ENCODE peak calls at places on chromosomes 3 and 15, in eight cellular contexts. N is GM06990; G is CD8-positive, alpha-beta T cell; A is pancreas; Y is left lung; V is heart left ventricle; R is lower leg skin; E is mammary epithelial cell. S is an unnamed sample.

GRCh38 chr3:17749281-17749680 is 6.8 kb upstream of the TBC1D5 start:
- DNase-seq in A (no peak), N (no peak), Y (no peak), G (no peak), R (no peak), V (no peak), E (no peak), S (no peak)

GRCh38 chr15:91072162-91072561 is 27.9 kb upstream of the SV2B start:
- DNase-seq in N (no peak), E (no peak), Y (no peak), R (no peak), A (no peak), V (no peak), G (no peak), S (no peak)

GRCh38 chr3:141553055-141553454 is 66.2 kb downstream of the RASA2 start:
- DNase-seq in Y (no peak), G (no peak), A (no peak), E (no peak), V (no peak), R (no peak), N (no peak), S (no peak)

GRCh38 chr15:75208501-75209288 is 7.0 kb downstream of the C15orf39 start:
- DNase-seq in Y (no peak), N (no peak), A (no peak), E (no peak), V (peak; percentile 46), R (no peak), G (no peak), S (no peak)

GRCh38 chr3:167246252-167246651 is 133.8 kb downstream of the ZBBX start:
- DNase-seq in E (no peak), G (no peak), N (no peak), Y (no peak), V (no peak), A (no peak), R (no peak), S (no peak)

GRCh38 chr3:139689122-139689521 is 11.3 kb upstream of the NMNAT3 start:
- DNase-seq in G (no peak), V (no peak), E (no peak), Y (no peak), A (no peak), R (no peak), N (no peak), S (no peak)

GRCh38 chr15:52529289-52529929 is 729 bp upstream of the MYO5A start:
- DNase-seq in G (peak; percentile 24), N (no peak), E (no peak), A (no peak), Y (no peak), R (no peak), V (no peak), S (no peak)

GRCh38 chr3:23865595-23866396 is 51.0 kb downstream of the NKIRAS1 start:
- DNase-seq in R (no peak), E (no peak), G (no peak), N (peak; percentile 41), A (no peak), Y (no peak), V (peak; percentile 47), S (peak; percentile 33)

GRCh38 chr3:31695280-31696008 is 162.7 kb downstream of the STT3B start:
- DNase-seq in E (no peak), G (no peak), N (no peak), Y (no peak), V (no peak), R (no peak), A (no peak), S (no peak)

GRCh38 chr3:111070772-111071256 is 802 bp upstream of the NECTIN3 start:
- DNase-seq in G (peak; percentile 20), R (peak; percentile 58), E (no peak), N (peak; percentile 5), A (no peak), V (peak; percentile 26), Y (no peak), S (no peak)

GRCh38 chr15:88376574-88377174 is 90.5 kb downstream of the MRPL46 start:
- DNase-seq in E (peak; percentile 20), N (no peak), Y (no peak), V (no peak), R (no peak), A (no peak), G (no peak), S (no peak)

GRCh38 chr15:70802629-70803028 is 39.3 kb upstream of the UACA start:
- DNase-seq in V (peak; percentile 45), E (peak; percentile 56), N (no peak), A (no peak), G (no peak), Y (no peak), R (no peak), S (no peak)

DNA sequence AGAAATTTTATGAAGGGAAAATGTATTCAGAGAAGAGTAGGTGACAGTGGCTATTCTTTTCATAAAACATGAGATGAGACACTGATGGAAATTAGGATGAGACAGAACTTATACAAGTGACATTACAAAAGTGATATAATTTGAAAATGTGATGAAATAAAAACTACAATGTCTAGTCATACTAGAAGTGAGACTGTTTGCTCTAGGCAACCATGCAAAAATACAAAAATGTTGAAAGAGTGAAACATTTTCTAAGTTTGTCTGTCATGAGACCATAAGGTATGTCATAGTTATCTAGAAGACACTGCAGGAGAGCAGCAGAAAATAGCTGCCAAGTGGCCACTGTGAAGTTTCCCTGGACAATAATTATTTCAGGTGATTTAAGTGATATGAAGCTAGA is 459.5 kb downstream of the DIPK2A start:
- DNase-seq in V (no peak), Y (no peak), G (no peak), R (no peak), A (no peak), E (no peak), N (no peak), S (no peak)
- H3K4me3 ChIP-seq in V (no peak overlapping the region), Y (no peak overlapping the region), G (no peak overlapping the region), R (no peak overlapping the region), A (no peak overlapping the region), E (no peak overlapping the region), N (no peak overlapping the region), S (no peak overlapping the region)

GRCh38 chr15:64749167-64749566 is 26.2 kb downstream of the RBPMS2 start:
- DNase-seq in Y (no peak), N (no peak), V (no peak), E (peak; percentile 48), R (no peak), G (no peak), A (no peak), S (peak; percentile 70)
- H3K4me3 ChIP-seq in Y (no peak overlapping the region), N (no peak overlapping the region), V (peak overlapping the region; percentile 36), E (no peak overlapping the region), R (no peak overlapping the region), G (no peak overlapping the region), A (no peak overlapping the region), S (no peak overlapping the region)

GRCh38 chr3:179454887-179455286 is 3.6 kb upstream of the GNB4 start:
- DNase-seq in R (no peak), N (no peak), E (peak; percentile 54), Y (no peak), V (no peak), A (no peak), G (no peak), S (no peak)

GRCh38 chr3:179464296-179465092 is 13.2 kb upstream of the GNB4 start:
- DNase-seq in R (peak; percentile 47), E (peak; percentile 57), A (no peak), Y (peak; percentile 80), V (no peak), N (peak; percentile 9), G (no peak), S (no peak)

GRCh38 chr3:179463299-179463698 is 12.0 kb upstream of the GNB4 start:
- DNase-seq in E (no peak), Y (no peak), R (no peak), N (no peak), G (no peak), V (no peak), A (no peak), S (no peak)

GRCh38 chr3:179455954-179456353 is 4.7 kb upstream of the GNB4 start:
- DNase-seq in V (no peak), N (no peak), A (no peak), R (no peak), G (no peak), E (peak; percentile 35), Y (no peak), S (no peak)

DNA sequence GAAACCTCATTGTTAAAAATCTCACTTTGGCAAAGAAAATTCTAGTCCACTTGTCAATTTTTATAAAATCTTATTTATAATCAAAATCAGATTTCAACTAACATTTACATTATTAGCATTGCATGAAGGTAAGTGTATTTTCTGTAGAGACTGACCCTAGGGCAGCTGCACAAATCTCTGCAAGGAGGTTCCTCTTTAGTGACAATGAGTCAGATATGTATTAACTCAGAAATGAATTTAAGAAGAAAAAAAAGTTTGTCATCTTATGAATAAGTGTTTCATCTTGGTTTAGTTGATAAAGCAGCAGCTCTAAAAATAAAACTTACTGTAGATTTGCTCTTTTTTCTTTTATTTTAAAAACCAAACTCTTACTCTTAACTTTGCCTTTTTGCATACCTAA is 9.0 kb upstream of the GNB4 start:
- DNase-seq in Y (no peak), E (no peak), R (no peak), V (no peak), G (no peak), N (no peak), A (no peak), S (no peak)
- H3K4me3 ChIP-seq in Y (no peak overlapping the region), E (no peak overlapping the region), R (no peak overlapping the region), V (no peak overlapping the region), G (no peak overlapping the region), N (no peak overlapping the region), A (no peak overlapping the region), S (no peak overlapping the region)

GRCh38 chr15:26771168-26771916 is 1.5 kb downstream of the GABRB3 start:
- DNase-seq in V (peak; percentile 63), Y (no peak), N (no peak), R (no peak), G (no peak), E (no peak), A (peak; percentile 55), S (no peak)

GRCh38 chr15:26773917-26774316 is 1.1 kb upstream of the GABRB3 start:
- DNase-seq in A (no peak), E (no peak), N (no peak), V (no peak), Y (peak; percentile 24), R (no peak), G (no peak), S (no peak)

GRCh38 chr15:26772588-26773484 is at the start of gene GABRB3:
- DNase-seq in E (no peak), G (no peak), N (no peak), V (peak; percentile 58), Y (peak; percentile 80), R (no peak), A (peak; percentile 77), S (no peak)

GRCh38 chr15:26773485-26773877 is 615 bp upstream of the GABRB3 start:
- DNase-seq in E (no peak), A (peak; percentile 29), R (no peak), G (no peak), Y (peak; percentile 45), V (no peak), N (no peak), S (no peak)

DNA sequence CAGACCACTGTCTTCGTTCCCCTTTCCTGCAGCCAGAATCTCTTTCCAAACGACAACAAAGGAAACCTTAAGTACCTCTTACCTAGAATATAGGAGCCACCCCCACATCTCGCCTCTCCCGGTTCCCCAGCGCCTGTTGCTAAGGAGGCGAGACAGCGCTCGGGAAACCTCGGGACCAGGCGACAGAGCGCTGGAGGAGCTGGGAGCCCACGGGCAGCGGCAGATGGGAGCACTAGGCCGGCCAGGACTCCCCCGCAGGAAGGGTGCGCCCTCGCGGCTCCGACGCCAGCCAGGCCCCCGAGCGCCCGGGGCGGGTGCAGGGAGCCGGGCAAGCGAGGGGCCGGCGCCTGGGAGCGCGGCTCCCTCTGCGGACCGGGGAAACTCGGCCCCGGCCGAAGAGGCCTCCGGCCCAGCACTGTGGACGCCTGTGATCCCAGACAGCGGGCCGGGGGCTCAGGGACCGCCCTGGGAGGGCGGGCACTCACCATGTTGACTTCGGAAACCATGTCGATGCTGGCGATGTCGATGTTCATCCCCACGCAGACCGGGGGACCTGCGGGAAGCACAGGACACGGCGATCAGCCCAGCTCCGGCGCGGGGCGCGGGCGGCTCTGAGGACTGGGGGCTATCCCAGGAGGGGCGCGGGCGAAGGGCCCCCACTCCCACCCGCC is 814 bp downstream of the GABRB3 start:
- DNase-seq in E (no peak), N (no peak), R (no peak), Y (peak; percentile 71), A (peak; percentile 36), V (no peak), G (no peak), S (no peak)
- H3K4me3 ChIP-seq in E (no peak overlapping the region), N (no peak overlapping the region), R (no peak overlapping the region), Y (no peak overlapping the region), A (peak overlapping the region; percentile 52), V (peak overlapping the region; percentile 54), G (no peak overlapping the region), S (peak overlapping the region; percentile 29)